ENCODE peak calls at places on chromosomes 13 and 19, in six cellular contexts. Z, W, O, Q, C and I are unnamed samples.

GRCh38 chr13:36712290-36712689 is 38.5 kb downstream of the SERTM1 start:
- DNase-seq in Z (no peak), W (no peak), O (no peak), Q (no peak), C (no peak), I (no peak)

GRCh38 chr13:52455677-52456041 is 381 bp downstream of the CKAP2 start:
- DNase-seq in Z (peak; percentile 94), W (peak; percentile 93), O (peak; percentile 49), Q (peak; percentile 73), C (peak; percentile 68), I (peak; percentile 94)

GRCh38 chr19:47111081-47111589 is 2.4 kb downstream of the ZC3H4 start:
- DNase-seq in Z (no peak), W (peak; percentile 44), O (no peak), Q (no peak), C (peak; percentile 44), I (no peak)

GRCh38 chr13:72716776-72717175 is 10.7 kb downstream of the MZT1 start:
- DNase-seq in Z (no peak), W (no peak), O (no peak), Q (no peak), C (no peak), I (no peak)

GRCh38 chr13:110560606-110561334 is 752 bp downstream of the RAB20 start:
- DNase-seq in Z (no peak), W (peak; percentile 71), O (no peak), Q (peak; percentile 49), C (no peak), I (peak; percentile 69)

GRCh38 chr13:114065926-114066774 is 66.3 kb downstream of the RASA3 start:
- DNase-seq in Z (no peak), W (no peak), O (no peak), Q (no peak), C (no peak), I (no peak)

GRCh38 chr13:101121608-101122007 is 294.7 kb downstream of the NALCN start:
- DNase-seq in Z (no peak), W (no peak), O (no peak), Q (no peak), C (no peak), I (peak; percentile 75)

GRCh38 chr19:3725640-3726310 is 17.6 kb downstream of the TJP3 start:
- DNase-seq in Z (peak; percentile 77), W (peak; percentile 39), O (peak; percentile 73), Q (no peak), C (peak; percentile 8), I (peak; percentile 86)

GRCh38 chr13:110907951-110908898 is 6.6 kb downstream of the ANKRD10 start:
- DNase-seq in Z (no peak), W (no peak), O (peak; percentile 95), Q (peak; percentile 94), C (no peak), I (peak; percentile 90)

GRCh38 chr13:40017662-40018262 is 362.3 kb downstream of the COG6 start:
- DNase-seq in Z (no peak), W (no peak), O (no peak), Q (no peak), C (no peak), I (peak; percentile 34)

GRCh38 chr19:1156305-1156801 is 17.7 kb downstream of the SBNO2 start:
- DNase-seq in Z (no peak), W (no peak), O (no peak), Q (no peak), C (no peak), I (no peak)

GRCh38 chr13:31925079-31925478 is 106.5 kb upstream of the FRY start:
- DNase-seq in Z (no peak), W (no peak), O (no peak), Q (no peak), C (no peak), I (no peak)

GRCh38 chr13:48840366-48840765 is 135.3 kb upstream of the FNDC3A start:
- DNase-seq in Z (no peak), W (no peak), O (no peak), Q (no peak), C (no peak), I (no peak)

GRCh38 chr13:64186503-64186902 is 2770.9 kb upstream of the PCDH20 start:
- DNase-seq in Z (no peak), W (no peak), O (no peak), Q (no peak), C (no peak), I (no peak)

GRCh38 chr19:5691930-5692784 is 2.1 kb downstream of the RPL36 start:
- DNase-seq in Z (no peak), W (peak; percentile 64), O (no peak), Q (no peak), C (no peak), I (peak; percentile 4)

GRCh38 chr13:71712988-71713653 is 153.9 kb downstream of the DACH1 start:
- DNase-seq in Z (no peak), W (peak; percentile 65), O (no peak), Q (peak; percentile 49), C (no peak), I (peak; percentile 69)

GRCh38 chr19:24029941-24030636 is 56.9 kb upstream of the ZNF254 start:
- DNase-seq in Z (no peak), W (no peak), O (no peak), Q (peak; percentile 25), C (no peak), I (peak; percentile 66)

GRCh38 chr13:112587767-112588489 is at the start of gene TUBGCP3:
- DNase-seq in Z (peak; percentile 87), W (peak; percentile 97), O (peak; percentile 54), Q (peak; percentile 63), C (peak; percentile 69), I (peak; percentile 88)

GRCh38 chr13:91805605-91806004 is 407.2 kb downstream of the GPC5 start:
- DNase-seq in Z (no peak), W (no peak), O (no peak), Q (no peak), C (no peak), I (peak; percentile 45)

GRCh38 chr13:31016342-31017325 is 84.2 kb downstream of the TEX26 start:
- DNase-seq in Z (no peak), W (no peak), O (no peak), Q (no peak), C (no peak), I (no peak)

GRCh38 chr13:114161644-114162532 is 17.2 kb upstream of the CFAP97D2 start:
- DNase-seq in Z (no peak), W (no peak), O (no peak), Q (peak; percentile 63), C (no peak), I (no peak)

GRCh38 chr13:44331446-44331845 is 42.2 kb upstream of the SERP2 start:
- DNase-seq in Z (no peak), W (no peak), O (no peak), Q (no peak), C (peak; percentile 8), I (no peak)

GRCh38 chr13:113400621-113401451 is 36.9 kb upstream of the GRTP1 start:
- DNase-seq in Z (no peak), W (no peak), O (no peak), Q (no peak), C (no peak), I (no peak)

GRCh38 chr19:6806488-6806887 is 34.0 kb downstream of the VAV1 start:
- DNase-seq in Z (no peak), W (no peak), O (peak; percentile 41), Q (no peak), C (peak; percentile 59), I (peak; percentile 51)

GRCh38 chr13:82257790-82258507 is 1624.3 kb downstream of the SLITRK1 start:
- DNase-seq in Z (no peak), W (no peak), O (no peak), Q (no peak), C (no peak), I (no peak)

GRCh38 chr19:1259206-1259872 is 9.8 kb upstream of the CIRBP start:
- DNase-seq in Z (no peak), W (peak; percentile 62), O (no peak), Q (peak; percentile 86), C (no peak), I (peak; percentile 81)

GRCh38 chr19:14370169-14370998 is 10.9 kb upstream of the ADGRE5 start:
- DNase-seq in Z (no peak), W (no peak), O (no peak), Q (no peak), C (peak; percentile 9), I (no peak)
- H3K4me1 ChIP-seq in Z (peaks cover 5% of the 10 kb centered on the region), W (peaks cover 6% of the 10 kb centered on the region), O (peaks cover 10% of the 10 kb centered on the region), Q (peaks cover 21% of the 10 kb centered on the region), C (peaks cover 27% of the 10 kb centered on the region), I (peaks cover 5% of the 10 kb centered on the region)

GRCh38 chr19:2478324-2478755 is 2.4 kb downstream of the GADD45B start:
- DNase-seq in Z (peak; percentile 72), W (peak; percentile 63), O (no peak), Q (no peak), C (no peak), I (peak; percentile 78)
- TF ChIP-seq POLR2AphosphoS5 in Z (no peak), W (no peak), O (peak; percentile 49), Q (no peak), C (no peak), I (no peak)

GRCh38 chr19:7866399-7867091 is 7.6 kb downstream of the PRR36 start:
- DNase-seq in Z (no peak), W (no peak), O (no peak), Q (peak; percentile 32), C (no peak), I (no peak)
- H4K20me1 ChIP-seq in Z (no peaks in the 10 kb centered on the region), W (no peaks in the 10 kb centered on the region), O (no peaks in the 10 kb centered on the region), Q (no peaks in the 10 kb centered on the region), C (peaks cover 6% of the 10 kb centered on the region), I (no peaks in the 10 kb centered on the region)

GRCh38 chr19:49113762-49114629 is at the start of gene LIN7B:
- DNase-seq in Z (peak; percentile 88), W (peak; percentile 97), O (peak; percentile 52), Q (peak; percentile 67), C (peak; percentile 84), I (peak; percentile 84)
- H3K4me1 ChIP-seq in Z (no peaks in the 10 kb centered on the region), W (peaks cover 23% of the 10 kb centered on the region), O (peaks cover 19% of the 10 kb centered on the region), Q (peaks cover 51% of the 10 kb centered on the region), C (peaks cover 51% of the 10 kb centered on the region), I (peaks cover 8% of the 10 kb centered on the region)

GRCh38 chr13:25478186-25478585 is 106.4 kb downstream of the ATP8A2 start:
- DNase-seq in Z (no peak), W (no peak), O (no peak), Q (peak; percentile 44), C (no peak), I (peak; percentile 88)

GRCh38 chr13:25469179-25469545 is 97.4 kb downstream of the ATP8A2 start:
- DNase-seq in Z (no peak), W (no peak), O (no peak), Q (no peak), C (no peak), I (peak; percentile 69)

GRCh38 chr13:25468330-25469178 is 96.8 kb downstream of the ATP8A2 start:
- DNase-seq in Z (peak; percentile 82), W (peak; percentile 94), O (no peak), Q (no peak), C (peak; percentile 90), I (peak; percentile 73)

GRCh38 chr13:25473864-25474263 is 102.1 kb downstream of the ATP8A2 start:
- DNase-seq in Z (no peak), W (no peak), O (no peak), Q (no peak), C (no peak), I (no peak)
- TF ChIP-seq POLR2AphosphoS5 in Z (no peak), W (no peak), O (no peak), Q (no peak), C (no peak), I (no peak)